ENCODE peak calls at places on chromosomes 13 and 19, in six cellular contexts. One of them, this sample, is unnamed.

GRCh38 chr13:95226932-95227718 is 74.1 kb downstream of the ABCC4 start:
- DNase-seq in ovary: no peak
- DNase-seq in HFFc6: no peak
- DNase-seq in left lung: no peak
- DNase-seq in mucosa of descending colon: no peak
- DNase-seq in BE2C: no peak
- DNase-seq in this sample: no peak

GRCh38 chr13:60211548-60211947 is 47.8 kb upstream of the DIAPH3 start:
- DNase-seq in left lung: no peak
- DNase-seq in HFFc6: no peak
- DNase-seq in BE2C: no peak
- DNase-seq in ovary: no peak
- DNase-seq in mucosa of descending colon: no peak
- DNase-seq in this sample: no peak

GRCh38 chr13:76836311-76836710 is 49.9 kb downstream of the KCTD12 start:
- DNase-seq in left lung: no peak
- DNase-seq in BE2C: no peak
- DNase-seq in ovary: no peak
- DNase-seq in HFFc6: no peak
- DNase-seq in mucosa of descending colon: no peak
- DNase-seq in this sample: no peak

GRCh38 chr19:11064831-11065303 is 24.4 kb upstream of the LDLR start:
- DNase-seq in BE2C: no peak
- DNase-seq in left lung: peak; percentile 75
- DNase-seq in ovary: peak; percentile 71
- DNase-seq in HFFc6: no peak
- DNase-seq in mucosa of descending colon: no peak
- DNase-seq in this sample: no peak

GRCh38 chr19:16714702-16715294 is 4.8 kb upstream of the NWD1 start:
- DNase-seq in BE2C: peak; percentile 45
- DNase-seq in HFFc6: peak; percentile 6
- DNase-seq in mucosa of descending colon: peak; percentile 81
- DNase-seq in left lung: peak; percentile 85
- DNase-seq in ovary: peak; percentile 28
- DNase-seq in this sample: peak; percentile 72

GRCh38 chr13:51797664-51798488 is 6.1 kb downstream of the DHRS12 start:
- DNase-seq in ovary: no peak
- DNase-seq in BE2C: peak; percentile 73
- DNase-seq in mucosa of descending colon: no peak
- DNase-seq in HFFc6: peak; percentile 35
- DNase-seq in left lung: no peak
- DNase-seq in this sample: peak; percentile 73

GRCh38 chr13:101785858-101786257 is 333.4 kb downstream of the ITGBL1 start:
- DNase-seq in left lung: no peak
- DNase-seq in ovary: no peak
- DNase-seq in mucosa of descending colon: no peak
- DNase-seq in BE2C: peak; percentile 63
- DNase-seq in HFFc6: peak; percentile 17
- DNase-seq in this sample: peak; percentile 4

GRCh38 chr13:105341758-105342157 is 1193.7 kb downstream of the EFNB2 start:
- DNase-seq in left lung: no peak
- DNase-seq in ovary: no peak
- DNase-seq in BE2C: no peak
- DNase-seq in mucosa of descending colon: no peak
- DNase-seq in HFFc6: no peak
- DNase-seq in this sample: no peak

GRCh38 chr19:322616-323015 is 22.0 kb downstream of the MIER2 start:
- DNase-seq in BE2C: no peak
- DNase-seq in mucosa of descending colon: no peak
- DNase-seq in ovary: no peak
- DNase-seq in HFFc6: no peak
- DNase-seq in left lung: no peak
- DNase-seq in this sample: no peak

GRCh38 chr13:38636756-38637155 is 50.1 kb upstream of the FREM2 start:
- DNase-seq in BE2C: no peak
- DNase-seq in mucosa of descending colon: no peak
- DNase-seq in HFFc6: no peak
- DNase-seq in ovary: no peak
- DNase-seq in left lung: no peak
- DNase-seq in this sample: no peak

GRCh38 chr19:3285647-3286176 is 61.3 kb downstream of the CELF5 start:
- DNase-seq in mucosa of descending colon: no peak
- DNase-seq in HFFc6: no peak
- DNase-seq in BE2C: peak; percentile 77
- DNase-seq in left lung: no peak
- DNase-seq in ovary: no peak
- DNase-seq in this sample: peak; percentile 85

GRCh38 chr13:111387026-111387871 is 66.8 kb downstream of the TEX29 start:
- DNase-seq in HFFc6: no peak
- DNase-seq in ovary: no peak
- DNase-seq in BE2C: no peak
- DNase-seq in mucosa of descending colon: no peak
- DNase-seq in left lung: no peak
- DNase-seq in this sample: peak; percentile 40

GRCh38 chr13:52615817-52616216 is 26.4 kb upstream of the HNRNPA1L2 start:
- DNase-seq in BE2C: no peak
- DNase-seq in ovary: no peak
- DNase-seq in left lung: no peak
- DNase-seq in mucosa of descending colon: no peak
- DNase-seq in HFFc6: no peak
- DNase-seq in this sample: peak; percentile 26

GRCh38 chr13:110113284-110113764 is 193.6 kb downstream of the COL4A1 start:
- DNase-seq in mucosa of descending colon: no peak
- DNase-seq in HFFc6: peak; percentile 77
- DNase-seq in BE2C: no peak
- DNase-seq in ovary: no peak
- DNase-seq in left lung: no peak
- DNase-seq in this sample: no peak
- TF ChIP-seq CTCF in mucosa of descending colon: no peak
- TF ChIP-seq CTCF in HFFc6: no peak
- TF ChIP-seq CTCF in BE2C: no peak
- TF ChIP-seq CTCF in ovary: no peak
- TF ChIP-seq CTCF in left lung: no peak
- TF ChIP-seq CTCF in this sample: no peak

GRCh38 chr19:58579473-58580142 is 6.5 kb upstream of the MZF1 start:
- DNase-seq in ovary: no peak
- DNase-seq in BE2C: no peak
- DNase-seq in left lung: no peak
- DNase-seq in mucosa of descending colon: no peak
- DNase-seq in HFFc6: no peak
- DNase-seq in this sample: no peak

GRCh38 chr19:58578430-58578925 is 5.3 kb upstream of the MZF1 start:
- DNase-seq in left lung: no peak
- DNase-seq in ovary: peak; percentile 11
- DNase-seq in mucosa of descending colon: no peak
- DNase-seq in HFFc6: no peak
- DNase-seq in BE2C: no peak
- DNase-seq in this sample: no peak

GRCh38 chr19:58584498-58585441 is 11.6 kb upstream of the MZF1 start:
- DNase-seq in ovary: no peak
- DNase-seq in left lung: no peak
- DNase-seq in mucosa of descending colon: no peak
- DNase-seq in HFFc6: no peak
- DNase-seq in BE2C: no peak
- DNase-seq in this sample: no peak

GRCh38 chr19:58582985-58583384 is 9.8 kb upstream of the MZF1 start:
- DNase-seq in BE2C: no peak
- DNase-seq in HFFc6: no peak
- DNase-seq in mucosa of descending colon: no peak
- DNase-seq in ovary: peak; percentile 10
- DNase-seq in left lung: no peak
- DNase-seq in this sample: no peak

DNA sequence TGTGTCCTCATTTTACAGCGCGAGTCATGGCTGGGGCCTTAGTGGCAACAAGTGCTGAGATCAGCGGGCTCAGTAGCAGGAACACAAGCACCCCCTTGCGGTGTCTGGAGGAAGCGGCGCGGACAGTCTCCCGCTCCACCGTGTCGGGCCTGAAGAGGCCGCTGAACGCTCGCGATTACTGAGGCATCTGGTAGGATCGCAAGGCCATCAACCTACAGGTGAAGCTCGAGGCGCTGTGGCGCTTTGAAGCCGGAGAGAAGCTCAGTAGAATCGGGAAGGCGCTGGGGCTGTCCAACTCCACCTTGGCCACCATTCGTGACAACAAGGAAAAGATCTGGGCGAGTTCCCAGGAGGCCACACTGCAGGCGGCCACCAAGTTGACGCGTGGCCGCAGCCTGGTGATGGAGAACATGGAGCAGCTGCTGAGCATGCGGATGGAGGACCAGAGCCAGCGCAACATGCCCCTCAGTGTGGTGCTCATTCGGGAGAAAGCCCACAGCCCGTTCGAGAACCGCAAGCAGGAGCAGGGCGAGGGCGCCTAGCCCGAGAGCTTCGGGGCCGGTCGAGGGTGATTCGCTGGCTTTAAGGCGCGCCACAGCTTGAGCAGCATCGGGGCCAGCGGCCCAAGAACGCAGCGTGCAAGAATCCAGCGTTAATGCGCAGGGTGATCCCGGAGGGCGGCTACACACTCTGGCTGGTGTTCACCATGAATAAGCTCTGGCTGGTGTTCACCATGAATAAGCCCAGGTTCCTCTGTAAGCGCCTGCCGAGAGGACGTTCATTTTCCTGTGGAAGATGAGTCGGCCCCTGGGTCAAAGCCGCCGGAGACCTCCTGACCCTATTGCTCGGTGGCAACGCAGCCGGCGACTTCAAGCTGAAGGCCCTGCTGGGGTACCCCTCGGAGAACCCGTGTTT is 8.3 kb upstream of the MZF1 start:
- DNase-seq in BE2C: no peak
- DNase-seq in left lung: peak; percentile 95
- DNase-seq in ovary: peak; percentile 86
- DNase-seq in HFFc6: peak; percentile 78
- DNase-seq in mucosa of descending colon: peak; percentile 82
- DNase-seq in this sample: peak; percentile 96
- TF ChIP-seq CTCF in BE2C: peak; percentile 21
- TF ChIP-seq CTCF in left lung: peak; percentile 96
- TF ChIP-seq CTCF in ovary: peak; percentile 79
- TF ChIP-seq CTCF in HFFc6: peak; percentile 88
- TF ChIP-seq CTCF in mucosa of descending colon: peak; percentile 63
- TF ChIP-seq CTCF in this sample: peak; percentile 97

GRCh38 chr19:33193864-33194362 is at the start of gene LRP3:
- DNase-seq in mucosa of descending colon: peak; percentile 57
- DNase-seq in HFFc6: no peak
- DNase-seq in left lung: peak; percentile 91
- DNase-seq in ovary: peak; percentile 73
- DNase-seq in BE2C: peak; percentile 78
- DNase-seq in this sample: no peak

GRCh38 chr19:33194527-33194883 is 375 bp downstream of the LRP3 start:
- DNase-seq in mucosa of descending colon: no peak
- DNase-seq in HFFc6: no peak
- DNase-seq in ovary: no peak
- DNase-seq in BE2C: no peak
- DNase-seq in left lung: peak; percentile 85
- DNase-seq in this sample: no peak

GRCh38 chr19:33191501-33191900 is 2.6 kb upstream of the LRP3 start:
- DNase-seq in BE2C: no peak
- DNase-seq in HFFc6: no peak
- DNase-seq in left lung: peak; percentile 13
- DNase-seq in ovary: no peak
- DNase-seq in mucosa of descending colon: peak; percentile 7
- DNase-seq in this sample: no peak

GRCh38 chr19:33193269-33193863 is 764 bp upstream of the LRP3 start:
- DNase-seq in BE2C: no peak
- DNase-seq in left lung: peak; percentile 19
- DNase-seq in ovary: no peak
- DNase-seq in HFFc6: no peak
- DNase-seq in mucosa of descending colon: no peak
- DNase-seq in this sample: no peak

DNA sequence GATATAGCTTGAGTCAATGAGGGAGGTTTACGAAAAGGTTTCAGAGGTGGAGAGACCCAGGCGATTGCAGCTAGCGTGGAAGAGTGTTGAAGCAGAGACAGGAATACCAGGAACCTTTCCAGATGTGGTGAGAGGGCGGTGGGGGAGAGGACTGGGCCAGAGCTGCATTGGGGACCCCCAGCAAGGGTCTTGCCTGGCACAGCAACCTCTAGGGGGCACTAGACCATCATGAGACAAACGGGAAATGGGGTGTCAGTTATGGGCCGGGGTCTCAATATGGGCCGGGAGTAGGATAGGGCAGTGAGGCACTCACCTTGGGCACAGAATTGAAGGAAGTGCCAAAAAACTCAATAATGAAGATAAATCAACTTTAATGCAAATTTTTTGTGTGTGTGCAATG is 2.1 kb upstream of the LRP3 start:
- DNase-seq in left lung: peak; percentile 6
- DNase-seq in mucosa of descending colon: peak; percentile 10
- DNase-seq in BE2C: no peak
- DNase-seq in HFFc6: no peak
- DNase-seq in ovary: no peak
- DNase-seq in this sample: peak; percentile 15
- TF ChIP-seq CTCF in left lung: no peak
- TF ChIP-seq CTCF in mucosa of descending colon: no peak
- TF ChIP-seq CTCF in BE2C: peak; percentile 45
- TF ChIP-seq CTCF in HFFc6: peak; percentile 57
- TF ChIP-seq CTCF in ovary: no peak
- TF ChIP-seq CTCF in this sample: peak; percentile 30

GRCh38 chr19:57068326-57068725 is 51.5 kb upstream of the USP29 start:
- DNase-seq in left lung: no peak
- DNase-seq in ovary: no peak
- DNase-seq in HFFc6: no peak
- DNase-seq in BE2C: no peak
- DNase-seq in mucosa of descending colon: no peak
- DNase-seq in this sample: no peak

GRCh38 chr19:57071414-57071813 is 48.4 kb upstream of the USP29 start:
- DNase-seq in BE2C: no peak
- DNase-seq in left lung: peak; percentile 66
- DNase-seq in HFFc6: no peak
- DNase-seq in ovary: no peak
- DNase-seq in mucosa of descending colon: no peak
- DNase-seq in this sample: no peak

GRCh38 chr19:57067440-57067839 is 52.3 kb upstream of the USP29 start:
- DNase-seq in HFFc6: no peak
- DNase-seq in BE2C: no peak
- DNase-seq in ovary: no peak
- DNase-seq in mucosa of descending colon: no peak
- DNase-seq in left lung: no peak
- DNase-seq in this sample: no peak

DNA sequence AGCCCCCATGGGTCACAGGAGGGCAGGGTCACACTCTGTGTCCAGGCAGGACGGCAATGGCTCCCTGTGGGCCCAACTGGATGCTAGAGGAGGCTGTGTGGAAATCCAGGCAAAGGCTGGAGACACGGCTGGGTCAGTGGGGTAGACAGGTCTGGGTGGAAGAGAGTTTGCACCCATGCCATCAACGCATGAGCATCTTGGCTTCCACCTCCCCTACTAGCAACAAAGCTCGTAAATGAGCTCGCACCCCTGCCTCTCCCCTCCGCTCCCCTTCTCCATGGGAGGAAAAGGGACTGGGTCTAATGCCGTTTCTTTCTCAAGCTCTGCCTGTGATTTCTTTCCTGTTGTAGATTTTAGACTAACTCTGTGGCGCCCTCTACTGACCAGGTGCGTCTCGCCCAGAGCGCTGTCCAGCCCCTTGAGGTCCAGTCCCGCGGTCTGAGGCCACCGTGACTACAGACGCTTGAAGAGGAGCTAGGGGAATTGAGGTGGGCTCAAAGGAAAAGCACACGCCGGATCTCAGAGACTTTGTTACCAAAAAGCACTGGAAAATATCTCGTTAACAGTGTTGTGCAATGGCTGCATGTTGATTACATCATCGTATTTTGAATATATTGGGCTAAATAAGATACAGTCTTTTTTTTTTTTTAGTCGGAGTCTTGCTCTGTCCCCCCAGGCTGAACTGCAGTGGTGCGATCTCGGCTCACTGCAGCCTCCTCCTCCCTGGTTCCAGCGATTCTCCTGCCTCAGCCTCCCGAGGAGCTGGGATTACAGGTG is 50.7 kb upstream of the USP29 start:
- DNase-seq in BE2C: peak; percentile 14
- DNase-seq in ovary: peak; percentile 91
- DNase-seq in left lung: no peak
- DNase-seq in HFFc6: no peak
- DNase-seq in mucosa of descending colon: no peak
- DNase-seq in this sample: peak; percentile 24
- TF ChIP-seq CTCF in BE2C: peak; percentile 29
- TF ChIP-seq CTCF in ovary: peak; percentile 83
- TF ChIP-seq CTCF in left lung: no peak
- TF ChIP-seq CTCF in HFFc6: peak; percentile 38
- TF ChIP-seq CTCF in mucosa of descending colon: no peak
- TF ChIP-seq CTCF in this sample: no peak

This sample was measured in activated CD8-positive, alpha-beta T cell treated with anti-CD3 and anti-CD28 coated beads for 36 hours.